ENCODE peak calls at places on chromosomes 16 and 17, in ten cellular contexts. E, V, H, W, O, Q, F, C, A and Z are unnamed samples. For H3K4me1 and H3K9me3, the result is how much of the 10 kb centered on the place peaks cover.

GRCh38 chr16:14097182-14097951 is 26.2 kb downstream of the MRTFB start:
- DNase-seq in E (no peak), V (no peak), H (no peak), W (no peak), O (peak), Q (peak), F (no peak), C (peak), A (no peak), Z (peak)

GRCh38 chr16:50502616-50503000 is 45.6 kb upstream of the NKD1 start:
- DNase-seq in E (no peak), V (no peak), H (no peak), W (no peak), O (no peak), Q (no peak), F (no peak), C (no peak), A (no peak), Z (no peak)

GRCh38 chr17:40516581-40517285 is 15.3 kb upstream of the TNS4 start:
- DNase-seq in E (peak), V (no peak), H (no peak), W (no peak), O (no peak), Q (no peak), F (no peak), C (no peak), A (no peak), Z (no peak)

GRCh38 chr17:8046929-8047768 is 8.3 kb downstream of the ALOX15B start:
- DNase-seq in E (no peak), V (no peak), H (no peak), W (no peak), O (no peak), Q (no peak), F (no peak), C (no peak), A (no peak), Z (no peak)

GRCh38 chr17:9336817-9337216 is 238.8 kb downstream of the STX8 start:
- DNase-seq in E (no peak), V (no peak), H (no peak), W (no peak), O (no peak), Q (no peak), F (no peak), C (no peak), A (no peak), Z (no peak)

GRCh38 chr17:76670708-76671122 is 27.2 kb upstream of the ST6GALNAC1 start:
- DNase-seq in E (no peak), V (no peak), H (no peak), W (no peak), O (no peak), Q (no peak), F (no peak), C (no peak), A (no peak), Z (no peak)

GRCh38 chr16:84836234-84836647 is 16.5 kb downstream of the CRISPLD2 start:
- DNase-seq in E (no peak), V (peak), H (peak), W (peak), O (peak), Q (peak), F (peak), C (peak), A (peak), Z (peak)

GRCh38 chr16:11535494-11535893 is 51.2 kb downstream of the LITAF start:
- DNase-seq in E (no peak), V (no peak), H (no peak), W (no peak), O (no peak), Q (no peak), F (no peak), C (no peak), A (no peak), Z (peak)

GRCh38 chr17:81412490-81413093 is 17.3 kb downstream of the BAHCC1 start:
- DNase-seq in E (no peak), V (no peak), H (peak), W (no peak), O (no peak), Q (no peak), F (no peak), C (no peak), A (no peak), Z (no peak)

GRCh38 chr17:59746849-59747445 is 39.5 kb downstream of the VMP1 start:
- DNase-seq in E (no peak), V (no peak), H (no peak), W (no peak), O (no peak), Q (no peak), F (peak), C (no peak), A (no peak), Z (no peak)

GRCh38 chr16:10572611-10573010 is 7.8 kb downstream of the EMP2 start:
- DNase-seq in E (no peak), V (no peak), H (no peak), W (no peak), O (no peak), Q (no peak), F (no peak), C (no peak), A (no peak), Z (no peak)

GRCh38 chr16:51880776-51881175 is 666.2 kb downstream of the TOX3 start:
- DNase-seq in E (no peak), V (no peak), H (no peak), W (no peak), O (no peak), Q (no peak), F (peak), C (no peak), A (no peak), Z (no peak)

GRCh38 chr17:42337442-42337841 is 49.1 kb downstream of the STAT5A start:
- DNase-seq in E (no peak), V (no peak), H (no peak), W (peak), O (no peak), Q (no peak), F (peak), C (no peak), A (no peak), Z (peak)

GRCh38 chr17:45018514-45019176 is 32.8 kb downstream of the DCAKD start:
- DNase-seq in E (no peak), V (no peak), H (peak), W (no peak), O (no peak), Q (no peak), F (peak), C (no peak), A (no peak), Z (peak)

GRCh38 chr17:73906896-73907600 is 262.8 kb upstream of the SDK2 start:
- DNase-seq in E (no peak), V (no peak), H (no peak), W (no peak), O (no peak), Q (no peak), F (no peak), C (no peak), A (no peak), Z (no peak)

GRCh38 chr17:796609-797008 is 14.5 kb downstream of the MRM3 start:
- DNase-seq in E (no peak), V (no peak), H (no peak), W (no peak), O (no peak), Q (no peak), F (no peak), C (no peak), A (no peak), Z (no peak)

GRCh38 chr16:66568355-66568754 is 2.1 kb downstream of the CMTM1 start:
- DNase-seq in E (no peak), V (no peak), H (no peak), W (no peak), O (no peak), Q (no peak), F (peak), C (no peak), A (no peak), Z (no peak)

GRCh38 chr16:81778861-81779539 is at the start of gene PLCG2:
- DNase-seq in E (peak), V (peak), H (peak), W (peak), O (peak), Q (peak), F (peak), C (peak), A (peak), Z (peak)

GRCh38 chr17:17075037-17075755 is 32.9 kb downstream of the MPRIP start:
- DNase-seq in E (peak), V (peak), H (peak), W (peak), O (no peak), Q (no peak), F (peak), C (no peak), A (no peak), Z (no peak)

GRCh38 chr17:62819511-62820221 is 11.6 kb upstream of the MARCHF10 start:
- DNase-seq in E (peak), V (peak), H (peak), W (peak), O (peak), Q (peak), F (peak), C (peak), A (peak), Z (peak)
- TF ChIP-seq CTCF in E (no peak), V (no peak), H (no peak), W (no peak), O (no peak), Q (no peak), F (peak), C (no peak), A (no peak), Z (no peak)

GRCh38 chr17:78709688-78710290 is 72.3 kb downstream of the CYTH1 start:
- DNase-seq in E (no peak), V (no peak), H (no peak), W (no peak), O (no peak), Q (no peak), F (no peak), C (no peak), A (no peak), Z (no peak)
- H3K4me1 ChIP-seq in E (under half), V (under half), H (half or more), W (under half), O (under half), Q (under half), F (under half), C (under half), A (under half), Z (under half)

GRCh38 chr17:71055128-71055527 is 885.8 kb downstream of the KCNJ2 start:
- DNase-seq in E (no peak), V (no peak), H (no peak), W (no peak), O (no peak), Q (no peak), F (peak), C (no peak), A (no peak), Z (no peak)
- H3K9me3 ChIP-seq in E (under half), V (under half), H (under half), W (under half), O (under half), Q (under half), F (under half), C (under half), A (under half), Z (under half)

GRCh38 chr17:66533572-66533971 is 231.2 kb downstream of the PRKCA start:
- DNase-seq in E (no peak), V (no peak), H (no peak), W (no peak), O (no peak), Q (no peak), F (peak), C (no peak), A (peak), Z (no peak)
- TF ChIP-seq CTCF in E (no peak), V (no peak), H (no peak), W (no peak), O (no peak), Q (no peak), F (peak), C (no peak), A (no peak), Z (no peak)